ENCODE peak calls at places on chromosomes 2 and 18, in four cellular contexts. One of them, this sample, is unnamed. For H4K20me1, the result is how much of the 10 kb centered on the place peaks cover.

GRCh38 chr2:25309402-25309801 is 32.3 kb downstream of the DNMT3A start:
- DNase-seq in IMR-90: peak
- DNase-seq in HepG2: peak
- DNase-seq in keratinocyte: no peak
- DNase-seq in this sample: no peak

GRCh38 chr2:241788572-241788971 is 11.9 kb downstream of the GAL3ST2 start:
- DNase-seq in keratinocyte: no peak
- DNase-seq in HepG2: no peak
- DNase-seq in IMR-90: no peak
- DNase-seq in this sample: peak

GRCh38 chr2:112630268-112630667 is 15.5 kb upstream of the SLC20A1 start:
- DNase-seq in HepG2: no peak
- DNase-seq in IMR-90: no peak
- DNase-seq in keratinocyte: no peak
- DNase-seq in this sample: no peak

GRCh38 chr2:4047961-4048891 is 344.9 kb downstream of the DCDC2C start:
- DNase-seq in IMR-90: no peak
- DNase-seq in HepG2: no peak
- DNase-seq in keratinocyte: no peak
- DNase-seq in this sample: no peak

GRCh38 chr18:34773961-34774754 is 64.1 kb downstream of the DTNA start:
- DNase-seq in IMR-90: peak
- DNase-seq in HepG2: no peak
- DNase-seq in keratinocyte: no peak
- DNase-seq in this sample: peak

GRCh38 chr2:157732596-157732995 is 103.9 kb upstream of the ACVR1C start:
- DNase-seq in IMR-90: peak
- DNase-seq in keratinocyte: no peak
- DNase-seq in HepG2: no peak
- DNase-seq in this sample: no peak

GRCh38 chr2:37847792-37848191 is 77.3 kb upstream of the RMDN2 start:
- DNase-seq in HepG2: no peak
- DNase-seq in IMR-90: no peak
- DNase-seq in keratinocyte: no peak
- DNase-seq in this sample: peak

GRCh38 chr18:78977627-78978271 is 1.9 kb upstream of the SALL3 start:
- DNase-seq in HepG2: no peak
- DNase-seq in keratinocyte: no peak
- DNase-seq in IMR-90: no peak
- DNase-seq in this sample: no peak

GRCh38 chr2:8515390-8515761 is 166.5 kb upstream of the ID2 start:
- DNase-seq in keratinocyte: no peak
- DNase-seq in HepG2: no peak
- DNase-seq in IMR-90: no peak
- DNase-seq in this sample: no peak

GRCh38 chr2:50650398-50650810 is 381.5 kb downstream of the NRXN1 start:
- DNase-seq in IMR-90: no peak
- DNase-seq in HepG2: no peak
- DNase-seq in keratinocyte: no peak
- DNase-seq in this sample: no peak

GRCh38 chr2:25257032-25257455 is 84.7 kb downstream of the DNMT3A start:
- DNase-seq in HepG2: no peak
- DNase-seq in keratinocyte: no peak
- DNase-seq in IMR-90: peak
- DNase-seq in this sample: no peak

GRCh38 chr2:215717627-215718412 is 282.0 kb upstream of the FN1 start:
- DNase-seq in HepG2: no peak
- DNase-seq in IMR-90: no peak
- DNase-seq in keratinocyte: no peak
- DNase-seq in this sample: no peak

GRCh38 chr2:200862532-200863000 is 1.9 kb downstream of the CLK1 start:
- DNase-seq in IMR-90: peak
- DNase-seq in HepG2: peak
- DNase-seq in keratinocyte: no peak
- DNase-seq in this sample: peak

GRCh38 chr2:210086930-210087329 is 84.3 kb downstream of the KANSL1L start:
- DNase-seq in keratinocyte: no peak
- DNase-seq in HepG2: no peak
- DNase-seq in IMR-90: no peak
- DNase-seq in this sample: no peak

GRCh38 chr2:84486436-84487115 is 27.5 kb upstream of the SUCLG1 start:
- DNase-seq in keratinocyte: no peak
- DNase-seq in IMR-90: peak
- DNase-seq in HepG2: peak
- DNase-seq in this sample: no peak

GRCh38 chr2:105521176-105521575 is 122.3 kb upstream of the FHL2 start:
- DNase-seq in keratinocyte: no peak
- DNase-seq in HepG2: peak
- DNase-seq in IMR-90: peak
- DNase-seq in this sample: no peak

GRCh38 chr2:204713211-204713610 is 167.9 kb downstream of the PARD3B start:
- DNase-seq in HepG2: no peak
- DNase-seq in keratinocyte: no peak
- DNase-seq in IMR-90: no peak
- DNase-seq in this sample: no peak

GRCh38 chr2:11379558-11379957 is 35.1 kb upstream of the ROCK2 start:
- DNase-seq in keratinocyte: no peak
- DNase-seq in HepG2: no peak
- DNase-seq in IMR-90: peak
- DNase-seq in this sample: peak

GRCh38 chr18:29644276-29644675 is 1398.3 kb downstream of the DSC3 start:
- DNase-seq in HepG2: no peak
- DNase-seq in IMR-90: peak
- DNase-seq in keratinocyte: no peak
- DNase-seq in this sample: peak

GRCh38 chr2:15766303-15766861 is 174.0 kb upstream of the MYCN start:
- DNase-seq in keratinocyte: no peak
- DNase-seq in HepG2: peak
- DNase-seq in IMR-90: no peak
- DNase-seq in this sample: no peak

GRCh38 chr2:159146930-159147666 is 139.4 kb downstream of the WDSUB1 start:
- DNase-seq in HepG2: no peak
- DNase-seq in keratinocyte: no peak
- DNase-seq in IMR-90: no peak
- DNase-seq in this sample: no peak

GRCh38 chr18:52175406-52175805 is 164.6 kb upstream of the DCC start:
- DNase-seq in IMR-90: no peak
- DNase-seq in HepG2: no peak
- DNase-seq in keratinocyte: peak
- DNase-seq in this sample: peak

GRCh38 chr2:24452499-24452878 is 38.6 kb upstream of the NCOA1 start:
- DNase-seq in keratinocyte: no peak
- DNase-seq in IMR-90: no peak
- DNase-seq in HepG2: no peak
- DNase-seq in this sample: no peak

GRCh38 chr2:69674301-69674640 is 30.7 kb upstream of the AAK1 start:
- DNase-seq in IMR-90: no peak
- DNase-seq in HepG2: no peak
- DNase-seq in keratinocyte: no peak
- DNase-seq in this sample: no peak

GRCh38 chr2:175844169-175844568 is 157.9 kb downstream of the LNPK start:
- DNase-seq in keratinocyte: peak
- DNase-seq in IMR-90: peak
- DNase-seq in HepG2: no peak
- DNase-seq in this sample: peak

GRCh38 chr18:45802814-45803492 is 22.5 kb upstream of the SIGLEC15 start:
- DNase-seq in HepG2: no peak
- DNase-seq in IMR-90: peak
- DNase-seq in keratinocyte: peak
- DNase-seq in this sample: peak

GRCh38 chr2:119735565-119735964 is 24.2 kb upstream of the PTPN4 start:
- DNase-seq in keratinocyte: no peak
- DNase-seq in IMR-90: no peak
- DNase-seq in HepG2: no peak
- DNase-seq in this sample: no peak
- H4K20me1 ChIP-seq in keratinocyte: under half
- H4K20me1 ChIP-seq in IMR-90: under half
- H4K20me1 ChIP-seq in HepG2: under half
- H4K20me1 ChIP-seq in this sample: under half

GRCh38 chr2:62219407-62220159 is 23.7 kb downstream of the B3GNT2 start:
- DNase-seq in keratinocyte: no peak
- DNase-seq in HepG2: no peak
- DNase-seq in IMR-90: no peak
- DNase-seq in this sample: no peak

GRCh38 chr2:62216616-62217015 is 20.7 kb downstream of the B3GNT2 start:
- DNase-seq in HepG2: peak
- DNase-seq in keratinocyte: no peak
- DNase-seq in IMR-90: peak
- DNase-seq in this sample: peak

GRCh38 chr2:62216113-62216512 is 20.2 kb downstream of the B3GNT2 start:
- DNase-seq in IMR-90: no peak
- DNase-seq in keratinocyte: no peak
- DNase-seq in HepG2: no peak
- DNase-seq in this sample: no peak

GRCh38 chr2:62217421-62217820 is 21.5 kb downstream of the B3GNT2 start:
- DNase-seq in IMR-90: no peak
- DNase-seq in HepG2: no peak
- DNase-seq in keratinocyte: no peak
- DNase-seq in this sample: no peak

DNA sequence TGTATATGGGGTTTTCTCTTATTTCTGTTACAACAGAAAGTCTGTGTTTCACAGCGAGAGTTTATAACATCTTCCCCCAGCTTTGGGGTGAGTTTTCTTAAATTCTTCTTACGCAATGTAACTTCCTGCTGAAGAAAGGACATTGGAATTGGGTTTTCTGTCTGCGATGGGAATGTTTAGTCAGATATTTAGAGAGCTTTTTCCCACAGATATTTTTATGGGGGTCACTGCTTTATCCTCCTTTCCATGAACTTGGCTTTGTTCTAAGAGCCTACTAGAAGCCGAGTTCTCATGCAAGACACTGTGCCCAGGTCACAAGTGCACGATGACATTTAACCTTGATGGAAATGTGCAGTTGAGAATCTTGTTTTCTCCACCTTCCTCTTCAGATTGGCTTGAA is 22.1 kb downstream of the B3GNT2 start:
- DNase-seq in HepG2: no peak
- DNase-seq in keratinocyte: no peak
- DNase-seq in IMR-90: peak
- DNase-seq in this sample: no peak
- H4K20me1 ChIP-seq in HepG2: half or more
- H4K20me1 ChIP-seq in keratinocyte: under half
- H4K20me1 ChIP-seq in IMR-90: under half
- H4K20me1 ChIP-seq in this sample: under half

DNA sequence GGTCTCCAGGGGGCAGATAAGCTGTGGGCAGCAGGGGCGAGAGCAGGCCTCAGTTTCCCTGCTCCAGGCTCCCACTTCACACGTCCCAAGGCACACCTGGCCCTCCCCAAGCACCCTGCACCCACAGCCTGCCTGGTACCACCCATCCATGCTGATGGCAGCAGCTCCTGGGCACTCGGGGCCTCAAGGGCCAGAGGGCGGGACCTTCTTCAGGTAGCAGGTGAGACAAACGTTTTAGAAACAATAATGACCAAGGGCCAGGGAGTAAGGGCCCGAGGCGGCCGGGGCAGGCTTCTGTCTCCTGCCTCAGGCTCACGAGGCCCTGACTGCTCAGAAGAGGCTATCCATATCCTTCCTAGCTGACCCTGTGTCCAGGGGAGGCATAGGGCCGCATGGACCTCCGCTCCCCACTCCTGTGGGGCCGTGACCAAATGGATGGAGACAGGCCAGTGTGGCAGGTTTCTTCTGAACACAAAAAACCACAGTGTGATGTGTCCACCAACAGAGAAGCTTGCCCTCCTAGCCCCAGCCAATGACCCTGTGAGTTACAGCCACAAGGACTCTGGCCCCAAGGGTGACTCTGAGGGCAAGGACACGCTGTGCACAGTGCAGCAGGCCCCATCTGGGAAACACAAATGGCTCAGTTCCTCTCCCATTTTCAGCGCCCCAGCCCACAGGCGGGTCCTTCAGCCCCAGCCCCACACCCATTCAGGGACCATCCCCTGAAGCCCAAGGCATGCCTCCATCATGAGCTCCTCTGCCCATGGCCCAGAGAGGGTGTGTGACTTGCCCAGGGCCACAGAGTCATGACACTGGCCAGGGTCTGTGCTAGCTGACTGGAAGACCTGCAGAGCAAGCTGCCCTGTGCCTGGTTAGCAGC is 48.1 kb downstream of the HS6ST1 start:
- DNase-seq in keratinocyte: no peak
- DNase-seq in HepG2: peak
- DNase-seq in IMR-90: no peak
- DNase-seq in this sample: no peak
- H4K20me1 ChIP-seq in keratinocyte: under half
- H4K20me1 ChIP-seq in HepG2: under half
- H4K20me1 ChIP-seq in IMR-90: half or more
- H4K20me1 ChIP-seq in this sample: under half

DNA sequence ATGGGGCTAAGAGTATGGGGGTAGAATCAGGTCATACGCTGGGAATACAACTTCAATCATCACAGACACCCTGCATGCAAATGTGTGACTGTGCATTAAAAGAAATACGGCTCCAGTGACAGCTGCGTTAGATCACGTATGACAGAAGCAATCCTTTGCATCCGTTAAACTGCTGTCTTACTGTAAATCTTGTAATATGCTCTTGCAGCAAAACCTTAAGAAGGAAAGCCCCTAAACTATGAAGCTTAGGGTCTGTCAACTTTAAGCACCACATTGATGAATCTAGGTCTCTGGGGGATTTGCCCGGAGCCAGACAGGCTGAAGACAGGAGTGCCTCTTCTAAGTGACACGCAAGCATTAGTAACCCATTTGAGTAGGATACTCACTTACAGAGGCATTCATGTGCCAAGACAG is 84.7 kb upstream of the EML6 start:
- DNase-seq in keratinocyte: no peak
- DNase-seq in HepG2: no peak
- DNase-seq in IMR-90: peak
- DNase-seq in this sample: no peak
- H4K20me1 ChIP-seq in keratinocyte: under half
- H4K20me1 ChIP-seq in HepG2: under half
- H4K20me1 ChIP-seq in IMR-90: under half
- H4K20me1 ChIP-seq in this sample: under half

DNA sequence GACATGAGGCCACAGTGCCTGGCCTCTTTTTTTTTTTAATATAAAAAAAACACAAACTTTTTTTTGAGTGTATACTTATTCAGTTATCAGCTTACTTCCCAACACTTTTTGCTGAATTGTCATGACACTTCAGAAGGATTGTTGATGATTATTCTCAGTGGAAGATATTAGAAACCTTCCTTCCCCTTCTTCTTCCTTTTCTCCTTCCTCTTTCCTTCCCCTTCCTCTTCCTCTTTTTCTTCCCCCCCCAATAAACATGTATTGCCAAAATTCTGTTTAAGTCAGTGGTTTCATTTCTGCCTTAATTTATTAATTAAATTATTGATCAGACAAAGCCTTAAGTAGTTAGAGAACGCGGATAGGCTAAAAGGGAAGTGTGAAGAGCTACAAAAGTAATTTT is 2.5 kb downstream of the PIKFYVE start:
- DNase-seq in IMR-90: no peak
- DNase-seq in keratinocyte: no peak
- DNase-seq in HepG2: no peak
- DNase-seq in this sample: no peak
- H4K20me1 ChIP-seq in IMR-90: under half
- H4K20me1 ChIP-seq in keratinocyte: under half
- H4K20me1 ChIP-seq in HepG2: under half
- H4K20me1 ChIP-seq in this sample: under half